ENCODE peak calls at places on chromosomes 7 and 10, in six cellular contexts. G is epithelial cell of esophagus, H is tibial artery, L is PC-9, E is IMR-90, Y is Caco-2. R is an unnamed sample.

GRCh38 chr7:142760071-142760642 is 10.6 kb upstream of the PRSS2 start:
- DNase-seq in E (no peak), Y (peak), H (no peak), G (no peak), L (peak), R (peak)

GRCh38 chr7:128361463-128362441 is at the start of gene PRRT4:
- DNase-seq in E (no peak), L (no peak), Y (peak), H (no peak), G (peak), R (peak)

GRCh38 chr7:12771378-12771877 is 84.0 kb downstream of the ARL4A start:
- DNase-seq in H (peak), G (peak), L (no peak), E (peak), Y (no peak), R (peak)

GRCh38 chr10:33381897-33382578 is 47.6 kb upstream of the NRP1 start:
- DNase-seq in Y (no peak), E (peak), L (no peak), H (no peak), G (no peak), R (no peak)

GRCh38 chr10:117163061-117163953 is 25.2 kb upstream of the VAX1 start:
- DNase-seq in G (no peak), L (no peak), Y (peak), E (no peak), H (no peak), R (no peak)

GRCh38 chr7:117896339-117896738 is 23.1 kb upstream of the CTTNBP2 start:
- DNase-seq in Y (no peak), E (no peak), L (no peak), G (peak), H (no peak), R (no peak)

GRCh38 chr7:37052673-37053072 is 328.4 kb upstream of the AOAH start:
- DNase-seq in G (peak), Y (peak), H (no peak), E (peak), L (no peak), R (peak)

GRCh38 chr7:30896041-30896440 is 15.6 kb upstream of the AQP1 start:
- DNase-seq in Y (peak), G (no peak), E (no peak), H (no peak), L (no peak), R (peak)

GRCh38 chr10:11856678-11857077 is 33.5 kb downstream of the PROSER2 start:
- DNase-seq in E (no peak), H (no peak), G (no peak), L (no peak), Y (no peak), R (no peak)

GRCh38 chr10:60336901-60337630 is 52.6 kb downstream of the ANK3 start:
- DNase-seq in H (no peak), E (no peak), L (no peak), G (no peak), Y (no peak), R (no peak)

GRCh38 chr10:21724695-21725371 is 190.8 kb downstream of the MLLT10 start:
- DNase-seq in L (peak), E (peak), G (peak), H (peak), Y (peak), R (peak)

GRCh38 chr7:64557601-64558322 is 5.1 kb downstream of the ZNF680 start:
- DNase-seq in H (no peak), Y (no peak), L (no peak), G (no peak), E (no peak), R (no peak)

GRCh38 chr10:90007226-90007625 is 305.8 kb downstream of the KIF20B start:
- DNase-seq in E (no peak), H (no peak), G (peak), L (peak), Y (no peak), R (no peak)

GRCh38 chr10:3683560-3683959 is 101.4 kb downstream of the KLF6 start:
- DNase-seq in G (no peak), E (no peak), L (no peak), H (no peak), Y (no peak), R (no peak)

GRCh38 chr7:49597805-49598204 is 175.6 kb upstream of the VWC2 start:
- DNase-seq in Y (no peak), H (no peak), G (no peak), E (no peak), L (no peak), R (no peak)

GRCh38 chr10:9301148-9301547 is 1246.7 kb downstream of the GATA3 start:
- DNase-seq in Y (no peak), G (peak), H (no peak), L (no peak), E (no peak), R (peak)
- TF ChIP-seq CTCF in Y (peak), G (peak), H (no peak), L (peak), E (peak), R (peak)

DNA sequence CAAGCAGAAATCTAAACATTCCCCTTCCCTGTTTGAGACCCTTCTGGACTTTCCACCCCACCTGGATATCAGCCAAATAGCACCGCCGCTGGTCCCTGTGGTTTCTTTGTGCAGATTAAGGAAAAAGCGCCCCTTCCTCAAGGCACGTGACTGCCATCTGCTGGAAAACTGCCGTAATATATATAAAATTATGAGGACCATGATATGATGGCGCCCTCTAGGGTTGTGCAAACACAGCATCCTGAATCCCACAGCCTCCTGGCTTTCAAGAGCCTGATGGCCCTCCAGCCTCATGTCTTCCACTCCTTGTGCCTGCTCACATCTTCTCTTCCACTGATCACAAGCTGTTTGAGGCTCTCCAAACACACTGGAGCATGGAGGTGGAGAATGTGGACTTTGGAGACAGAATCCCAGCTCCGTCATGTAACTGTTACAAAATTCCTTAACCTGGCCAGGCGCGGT is 121.3 kb downstream of the MYL10 start:
- DNase-seq in G (peak), Y (peak), H (no peak), L (peak), E (peak), R (peak)
- TF ChIP-seq CTCF in G (peak), Y (peak), H (peak), L (peak), E (peak), R (peak)

GRCh38 chr7:100157334-100158228 is 942 bp downstream of the TRAPPC14 start:
- DNase-seq in L (peak), G (peak), E (peak), Y (peak), H (peak), R (no peak)
- TF ChIP-seq CTCF in L (no peak), G (peak), E (peak), Y (no peak), H (no peak), R (no peak)

GRCh38 chr7:22680482-22680901 is 46.5 kb upstream of the IL6 start:
- DNase-seq in G (no peak), Y (no peak), L (no peak), H (no peak), E (no peak), R (no peak)

GRCh38 chr7:22688034-22688433 is 39.0 kb upstream of the IL6 start:
- DNase-seq in E (no peak), G (no peak), L (peak), Y (no peak), H (no peak), R (no peak)

GRCh38 chr7:22677680-22678079 is 49.3 kb upstream of the IL6 start:
- DNase-seq in Y (no peak), E (no peak), L (no peak), G (no peak), H (no peak), R (no peak)

GRCh38 chr7:22681852-22682657 is 44.9 kb upstream of the IL6 start:
- DNase-seq in L (peak), Y (no peak), E (no peak), G (no peak), H (no peak), R (no peak)

DNA sequence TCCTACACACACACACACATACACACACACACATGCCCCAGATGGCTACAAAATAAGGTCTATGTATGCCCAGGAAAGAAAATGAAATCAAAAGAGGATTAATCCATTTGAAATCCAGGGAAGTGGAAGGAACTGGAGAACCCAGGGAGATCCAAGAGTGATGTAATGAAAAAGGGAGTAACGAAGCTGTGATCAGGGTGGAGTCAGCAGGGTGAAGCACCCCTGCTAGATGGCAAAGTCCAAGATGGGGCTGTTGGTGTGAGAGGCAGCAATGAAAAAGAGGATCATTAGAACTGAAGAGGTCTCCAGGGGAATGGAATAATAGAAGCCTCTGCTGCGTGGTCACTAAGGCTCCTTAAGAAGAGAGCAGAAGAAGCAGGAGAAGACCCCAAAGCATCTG is 43.6 kb upstream of the IL6 start:
- DNase-seq in L (peak), G (no peak), H (no peak), E (no peak), Y (no peak), R (no peak)
- TF ChIP-seq CTCF in L (no peak), G (no peak), H (no peak), E (no peak), Y (no peak), R (no peak)

DNA sequence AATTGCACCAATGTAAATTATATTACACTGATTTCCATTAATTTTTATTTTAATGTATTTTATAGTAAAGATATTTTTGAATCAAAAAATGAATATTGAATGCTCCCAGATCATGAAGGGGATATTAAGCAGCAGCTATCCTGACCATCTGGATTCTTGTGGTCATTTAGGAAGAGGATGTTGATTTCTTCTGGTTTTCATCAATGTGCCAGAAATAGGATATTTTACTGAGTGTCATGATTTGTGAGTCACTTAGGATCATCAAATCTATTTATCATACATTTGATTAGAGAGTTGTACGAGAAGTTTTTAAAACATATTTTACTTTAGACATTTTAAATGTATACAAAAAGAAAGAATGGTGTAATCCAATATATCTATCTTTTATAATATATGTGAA is 366.3 kb upstream of the CHRM2 start:
- DNase-seq in H (no peak), G (no peak), E (no peak), L (no peak), Y (no peak), R (no peak)
- TF ChIP-seq CTCF in H (no peak), G (no peak), E (no peak), L (no peak), Y (no peak), R (no peak)

DNA sequence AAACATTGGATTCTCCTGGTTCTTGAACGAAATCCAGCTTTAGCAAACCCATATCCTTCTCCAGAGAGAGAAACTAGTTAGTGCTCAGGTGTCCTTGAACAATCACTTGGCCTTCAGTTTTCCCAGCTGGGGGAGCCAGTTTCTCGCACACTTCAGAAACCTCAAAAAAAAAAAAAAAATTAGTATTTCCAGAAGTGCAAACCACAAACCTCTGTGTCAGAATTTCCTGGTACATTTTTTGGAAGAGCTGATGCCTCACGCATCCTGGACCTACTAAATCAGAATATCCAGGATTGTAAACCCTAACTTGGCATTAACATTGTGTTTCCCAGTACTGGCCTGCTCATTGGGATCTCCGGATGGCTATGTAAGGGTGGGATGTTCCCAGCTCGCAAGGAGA is 143.4 kb upstream of the EGR2 start:
- DNase-seq in H (no peak), E (no peak), G (no peak), Y (no peak), L (no peak), R (no peak)
- TF ChIP-seq CTCF in H (no peak), E (no peak), G (no peak), Y (no peak), L (no peak), R (no peak)

GRCh38 chr10:111114931-111115500 is 38.2 kb downstream of the ADRA2A start:
- DNase-seq in L (no peak), E (no peak), Y (no peak), G (no peak), H (no peak), R (no peak)
- TF ChIP-seq CTCF in L (no peak), E (no peak), Y (no peak), G (no peak), H (no peak), R (no peak)

GRCh38 chr7:91291902-91292301 is 27.7 kb downstream of the FZD1 start:
- DNase-seq in E (no peak), H (no peak), Y (no peak), G (peak), L (no peak), R (no peak)
- TF ChIP-seq CTCF in E (no peak), H (no peak), Y (no peak), G (peak), L (no peak), R (no peak)